ENCODE peak calls at places on chromosomes 4 and X, in nine cellular contexts. K is GM06990; I is CD8-positive, alpha-beta T cell; L is Calu3; Z is cardiac muscle cell; H is cardiac fibroblast; R is AG04449; J is GM10248; A is uterus. Y is an unnamed sample.

GRCh38 chrX:70084592-70084991 is 22.3 kb downstream of the OTUD6A start:
- DNase-seq in I (no peak), A (no peak), J (no peak), L (no peak), Z (no peak), K (no peak), R (no peak), H (no peak), Y (no peak)

GRCh38 chrX:19303216-19303880 is 40.4 kb upstream of the PDHA1 start:
- DNase-seq in J (no peak), K (no peak), Z (peak; percentile 63), H (peak; percentile 64), L (peak; percentile 41), R (peak; percentile 1), I (no peak), A (peak; percentile 61), Y (no peak)

GRCh38 chr4:115110191-115111166 is 2.9 kb downstream of the NDST4 start:
- DNase-seq in L (no peak), K (no peak), A (no peak), J (no peak), H (peak; percentile 2), R (no peak), Z (no peak), I (no peak), Y (no peak)

GRCh38 chrX:69546417-69546816 is 42.3 kb downstream of the NALF2 start:
- DNase-seq in I (no peak), J (no peak), L (no peak), Z (no peak), H (no peak), A (no peak), K (no peak), R (no peak), Y (no peak)

GRCh38 chr4:69104719-69105275 is 8.5 kb downstream of the UGT2B7 start:
- DNase-seq in Z (no peak), L (no peak), R (no peak), H (no peak), A (no peak), K (no peak), I (no peak), J (no peak), Y (no peak)

GRCh38 chr4:113784497-113785254 is 23.1 kb upstream of the CAMK2D start:
- DNase-seq in H (peak; percentile 96), L (no peak), I (no peak), K (no peak), Z (peak; percentile 97), A (no peak), J (no peak), R (peak; percentile 94), Y (no peak)

GRCh38 chr4:71559957-71560541 is 221.2 kb downstream of the SLC4A4 start:
- DNase-seq in H (peak; percentile 41), Z (peak; percentile 58), A (no peak), I (no peak), L (peak; percentile 6), K (no peak), J (no peak), R (no peak), Y (no peak)

GRCh38 chr4:26779674-26780073 is 81.0 kb upstream of the STIM2 start:
- DNase-seq in R (no peak), A (no peak), J (no peak), I (no peak), K (no peak), L (no peak), Z (peak; percentile 65), H (peak; percentile 72), Y (no peak)

GRCh38 chr4:109998867-109999303 is 86.2 kb downstream of the EGF start:
- DNase-seq in Z (peak; percentile 71), K (no peak), H (peak; percentile 68), I (no peak), L (peak; percentile 30), R (no peak), A (no peak), J (peak; percentile 71), Y (peak; percentile 41)

GRCh38 chrX:135185795-135186443 is 14.7 kb upstream of the CT55 start:
- DNase-seq in I (no peak), Z (peak; percentile 58), J (peak; percentile 49), L (peak; percentile 47), A (no peak), R (peak; percentile 4), K (no peak), H (peak; percentile 46), Y (peak; percentile 3)

GRCh38 chrX:45801554-45801953 is 600.9 kb upstream of the DIPK2B start:
- DNase-seq in A (no peak), J (no peak), K (no peak), I (no peak), L (no peak), R (no peak), Z (peak; percentile 55), H (peak; percentile 54), Y (no peak)

GRCh38 chr4:159248383-159249178 is 145.7 kb downstream of the RAPGEF2 start:
- DNase-seq in H (peak; percentile 86), J (no peak), A (no peak), K (no peak), I (no peak), R (peak; percentile 42), Z (peak; percentile 84), L (no peak), Y (no peak)

GRCh38 chrX:19990225-19990518 is 689 bp downstream of the BCLAF3 start:
- DNase-seq in A (no peak), Z (no peak), R (no peak), K (no peak), L (no peak), H (no peak), I (peak; percentile 44), J (no peak), Y (peak; percentile 1)

GRCh38 chr4:7785017-7785416 is 154.6 kb downstream of the AFAP1 start:
- DNase-seq in L (no peak), Z (peak; percentile 65), H (peak; percentile 53), R (no peak), J (no peak), I (no peak), A (no peak), K (no peak), Y (no peak)

GRCh38 chr4:101400096-101400495 is 52.8 kb upstream of the PPP3CA start:
- DNase-seq in A (no peak), Z (peak; percentile 24), K (no peak), R (no peak), L (no peak), I (no peak), J (no peak), H (peak; percentile 10), Y (no peak)

GRCh38 chrX:130669233-130669632 is 233.8 kb downstream of the ENOX2 start:
- DNase-seq in L (no peak), R (peak; percentile 37), A (no peak), H (peak; percentile 22), I (no peak), J (no peak), Z (peak; percentile 13), K (no peak), Y (no peak)

GRCh38 chr4:3267576-3268394 is 18.8 kb downstream of the MSANTD1 start:
- DNase-seq in J (no peak), L (no peak), K (no peak), R (no peak), Z (no peak), A (no peak), H (no peak), I (no peak), Y (no peak)

GRCh38 chr4:8769645-8770517 is 101.8 kb downstream of the HMX1 start:
- DNase-seq in R (no peak), J (no peak), L (no peak), Z (no peak), H (no peak), A (no peak), I (no peak), K (no peak), Y (no peak)

GRCh38 chr4:156815717-156816319 is 155.8 kb downstream of the PDGFC start:
- DNase-seq in Z (no peak), L (no peak), R (no peak), I (no peak), K (no peak), A (no peak), J (no peak), H (no peak), Y (no peak)

GRCh38 chr4:108272046-108272445 is 103.3 kb upstream of the LEF1 start:
- DNase-seq in K (no peak), J (no peak), L (no peak), Z (no peak), I (no peak), R (no peak), H (no peak), A (no peak), Y (no peak)

GRCh38 chr4:26806331-26806730 is 54.3 kb upstream of the STIM2 start:
- DNase-seq in R (no peak), K (no peak), J (no peak), L (no peak), I (no peak), Z (no peak), A (no peak), H (no peak), Y (no peak)

GRCh38 chr4:16124232-16124631 is 40.4 kb upstream of the PROM1 start:
- DNase-seq in L (no peak), J (no peak), R (no peak), A (no peak), I (no peak), Z (peak; percentile 24), H (peak; percentile 6), K (no peak), Y (no peak)

GRCh38 chr4:15469402-15470148 is at the start of gene CC2D2A:
- DNase-seq in I (no peak), L (peak; percentile 9), H (peak; percentile 79), Z (peak; percentile 76), A (no peak), R (no peak), K (no peak), J (no peak), Y (peak; percentile 15)

GRCh38 chrX:16712116-16712824 is at the start of gene CTPS2:
- DNase-seq in J (peak; percentile 71), K (peak; percentile 79), L (peak; percentile 77), I (peak; percentile 43), H (peak; percentile 61), Z (peak; percentile 70), R (no peak), A (peak; percentile 58), Y (peak; percentile 65)
- TF ChIP-seq CTCF in J (no peak), K (no peak), L (no peak), I (no peak), H (peak; percentile 15), Z (peak; percentile 5), R (no peak), A (no peak), Y (peak; percentile 27)

GRCh38 chrX:120769576-120770341 is 105.9 kb downstream of the CT47B1 start:
- DNase-seq in I (no peak), K (peak; percentile 13), H (peak; percentile 84), A (no peak), Z (peak; percentile 77), J (peak; percentile 19), R (no peak), L (peak; percentile 19), Y (no peak)
- TF ChIP-seq CTCF in I (peak; percentile 24), K (peak; percentile 35), H (peak; percentile 9), A (no peak), Z (peak; percentile 36), J (peak; percentile 37), R (peak; percentile 21), L (no peak), Y (peak; percentile 56)

GRCh38 chrX:49197543-49198087 is 2.4 kb downstream of the SYP start:
- DNase-seq in Z (no peak), A (no peak), H (no peak), I (no peak), J (no peak), R (no peak), K (no peak), L (no peak), Y (no peak)
- TF ChIP-seq CTCF in Z (no peak), A (no peak), H (no peak), I (no peak), J (no peak), R (no peak), K (no peak), L (no peak), Y (no peak)

GRCh38 chr4:38056024-38056685 is 96.0 kb downstream of the PTTG2 start:
- DNase-seq in K (no peak), A (no peak), L (no peak), R (no peak), J (no peak), I (no peak), Z (peak; percentile 24), H (peak; percentile 51), Y (no peak)
- TF ChIP-seq CTCF in K (no peak), A (no peak), L (no peak), R (no peak), J (no peak), I (no peak), Z (no peak), H (no peak), Y (no peak)